ENCODE peak calls at places on chromosomes 11 and 22, in five cellular contexts. Z is stimulated activated naive CD4-positive, alpha-beta T cell; C is AG04450; N is activated naive CD8-positive, alpha-beta T cell treated with anti-CD3 and anti-CD28 coated beads, Interleukin-2, amount 50 U/mL, for 16 hours; F is T-helper 1 cell. B is an unnamed sample.

GRCh38 chr11:65066805-65067291 is 8.5 kb upstream of the NAALADL1 start:
- DNase-seq in Z (no peak), N (no peak), F (no peak), C (no peak), B (no peak)

GRCh38 chr22:34620832-34621231 is 445.1 kb upstream of the ISX start:
- DNase-seq in Z (no peak), N (no peak), C (no peak), F (no peak), B (no peak)

GRCh38 chr11:77071671-77072605 is 5.2 kb downstream of the CAPN5 start:
- DNase-seq in Z (no peak), N (no peak), C (no peak), F (no peak), B (no peak)

GRCh38 chr11:65643971-65644370 is 6.1 kb downstream of the SIPA1 start:
- DNase-seq in C (no peak), F (no peak), N (no peak), Z (no peak), B (no peak)

GRCh38 chr22:30324008-30324730 is 2.6 kb downstream of the TBC1D10A start:
- DNase-seq in C (no peak), N (no peak), F (peak; percentile 53), Z (peak; percentile 19), B (no peak)

GRCh38 chr11:134425413-134425812 is 13.4 kb upstream of the B3GAT1 start:
- DNase-seq in Z (no peak), N (no peak), C (no peak), F (no peak), B (no peak)

GRCh38 chr11:67438121-67438902 is 830 bp upstream of the PTPRCAP start:
- DNase-seq in C (no peak), N (peak; percentile 59), Z (peak; percentile 72), F (peak; percentile 85), B (no peak)

GRCh38 chr11:70105755-70106571 is 27.8 kb downstream of the ANO1 start:
- DNase-seq in N (no peak), C (no peak), F (no peak), Z (no peak), B (no peak)

GRCh38 chr11:98701541-98701940 is 319.2 kb upstream of the CNTN5 start:
- DNase-seq in N (no peak), F (no peak), C (no peak), Z (no peak), B (no peak)

GRCh38 chr11:113249786-113250185 is 64.6 kb upstream of the TTC12 start:
- DNase-seq in C (no peak), F (no peak), N (no peak), Z (no peak), B (no peak)

GRCh38 chr22:42468841-42469240 is 36.6 kb upstream of the NFAM1 start:
- DNase-seq in F (no peak), C (no peak), N (no peak), Z (no peak), B (no peak)

GRCh38 chr11:58926695-58927094 is 12.6 kb upstream of the GLYATL1 start:
- DNase-seq in N (no peak), C (peak; percentile 15), Z (no peak), F (no peak), B (no peak)

GRCh38 chr11:50267851-50268250 is 235.2 kb downstream of the OR4C45 start:
- DNase-seq in C (no peak), Z (no peak), F (no peak), N (no peak), B (no peak)

GRCh38 chr11:70544774-70545625 is 146.7 kb downstream of the CTTN start:
- DNase-seq in F (no peak), Z (no peak), C (no peak), N (no peak), B (no peak)

GRCh38 chr11:74033046-74033445 is 24.2 kb upstream of the UCP3 start:
- DNase-seq in N (no peak), Z (peak; percentile 49), F (no peak), C (no peak), B (no peak)

GRCh38 chr11:131674051-131674755 is 303.8 kb downstream of the NTM start:
- DNase-seq in Z (no peak), C (peak; percentile 74), F (peak; percentile 25), N (no peak), B (peak; percentile 43)

GRCh38 chr11:69230856-69231425 is 63.0 kb upstream of the MYEOV start:
- DNase-seq in C (no peak), Z (no peak), N (no peak), F (no peak), B (no peak)

GRCh38 chr11:100789500-100789899 is 102.4 kb downstream of the ARHGAP42 start:
- DNase-seq in N (no peak), F (no peak), C (no peak), Z (no peak), B (no peak)

GRCh38 chr11:46362146-46363030 is 15.1 kb downstream of the DGKZ start:
- DNase-seq in F (no peak), C (no peak), Z (no peak), N (no peak), B (no peak)

GRCh38 chr11:107473797-107474196 is 16.2 kb upstream of the CWF19L2 start:
- DNase-seq in C (peak; percentile 11), N (no peak), F (no peak), Z (no peak), B (no peak)

GRCh38 chr11:74057251-74058151 is 48.6 kb upstream of the UCP3 start:
- DNase-seq in C (peak; percentile 36), N (no peak), Z (no peak), F (no peak), B (peak; percentile 29)

GRCh38 chr22:47175151-47175760 is 412.8 kb downstream of the TBC1D22A start:
- DNase-seq in Z (no peak), N (no peak), C (peak; percentile 72), F (no peak), B (no peak)

GRCh38 chr22:30875481-30876215 is 92.9 kb downstream of the MORC2 start:
- DNase-seq in C (no peak), N (no peak), F (no peak), Z (no peak), B (no peak)

GRCh38 chr11:102611291-102611690 is 13.8 kb downstream of the MMP20 start:
- DNase-seq in N (no peak), F (peak; percentile 42), Z (no peak), C (no peak), B (no peak)

GRCh38 chr11:8192016-8192895 is 23.4 kb upstream of the RIC3 start:
- DNase-seq in C (peak; percentile 32), F (peak; percentile 13), N (peak; percentile 6), Z (peak; percentile 2), B (peak; percentile 44)

GRCh38 chr11:2481253-2481652 is 36.4 kb downstream of the KCNQ1 start:
- DNase-seq in N (no peak), C (no peak), Z (no peak), F (no peak), B (no peak)

GRCh38 chr11:77441409-77441808 is 32.5 kb downstream of the PAK1 start:
- DNase-seq in Z (no peak), C (no peak), F (no peak), N (no peak), B (no peak)

GRCh38 chr11:66476841-66477251 is 3.4 kb upstream of the DPP3 start:
- DNase-seq in C (no peak), N (no peak), F (no peak), Z (no peak), B (no peak)

GRCh38 chr11:34049058-34049457 is 2.5 kb upstream of the CAPRIN1 start:
- DNase-seq in Z (no peak), N (no peak), F (no peak), C (no peak), B (no peak)

GRCh38 chr11:120400564-120401364 is 64.6 kb downstream of the ARHGEF12 start:
- DNase-seq in F (no peak), N (no peak), Z (no peak), C (peak; percentile 94), B (peak; percentile 95)

GRCh38 chr22:24460418-24461089 is 33.2 kb downstream of the ADORA2A start:
- DNase-seq in C (no peak), N (no peak), F (peak; percentile 49), Z (no peak), B (no peak)

GRCh38 chr22:23376256-23376655 is 195.9 kb downstream of the BCR start:
- DNase-seq in N (no peak), F (peak; percentile 23), Z (no peak), C (no peak), B (peak; percentile 1)

GRCh38 chr11:31687256-31687655 is 123.9 kb downstream of the PAX6 start:
- DNase-seq in F (no peak), C (no peak), Z (no peak), N (no peak), B (no peak)

GRCh38 chr11:1504581-1505290 is 18.2 kb upstream of the MOB2 start:
- DNase-seq in F (no peak), C (no peak), N (no peak), Z (no peak), B (no peak)